ENCODE peak calls at places on chromosomes 5 and 9, in four cellular contexts. I, Y, H and D are unnamed samples.

GRCh38 chr5:1510151-1510561 is 13.6 kb downstream of the LPCAT1 start:
- DNase-seq in I (no peak), Y (no peak), H (no peak), D (no peak)

GRCh38 chr5:151224372-151224771 is 480 bp upstream of the CCDC69 start:
- DNase-seq in I (no peak), Y (no peak), H (no peak), D (no peak)

GRCh38 chr9:69584746-69585145 is 87.4 kb downstream of the APBA1 start:
- DNase-seq in I (no peak), Y (no peak), H (no peak), D (peak)

GRCh38 chr5:140348104-140348503 is 1.7 kb upstream of the HBEGF start:
- DNase-seq in I (no peak), Y (no peak), H (no peak), D (no peak)

GRCh38 chr5:149429839-149430721 is 51.0 kb upstream of the IL17B start:
- DNase-seq in I (no peak), Y (no peak), H (no peak), D (no peak)

GRCh38 chr9:79969383-79969782 is 397.6 kb downstream of the TLE4 start:
- DNase-seq in I (no peak), Y (no peak), H (no peak), D (no peak)

GRCh38 chr9:93467062-93467416 is 13.7 kb upstream of the FAM120AOS start:
- DNase-seq in I (no peak), Y (no peak), H (no peak), D (no peak)

GRCh38 chr9:2461886-2462285 is 159.7 kb upstream of the VLDLR start:
- DNase-seq in I (no peak), Y (no peak), H (no peak), D (peak)

GRCh38 chr5:6418679-6419276 is 29.9 kb upstream of the UBE2QL1 start:
- DNase-seq in I (no peak), Y (no peak), H (no peak), D (no peak)

GRCh38 chr5:2286250-2286649 is 403.5 kb upstream of the IRX4 start:
- DNase-seq in I (no peak), Y (no peak), H (no peak), D (no peak)

GRCh38 chr5:81739283-81739682 is 11.6 kb downstream of the SSBP2 start:
- DNase-seq in I (no peak), Y (no peak), H (no peak), D (no peak)

GRCh38 chr5:179275381-179275878 is 69.8 kb downstream of the ADAMTS2 start:
- DNase-seq in I (no peak), Y (no peak), H (no peak), D (no peak)

GRCh38 chr9:119639287-119639955 is 270.2 kb upstream of the BRINP1 start:
- DNase-seq in I (no peak), Y (no peak), H (no peak), D (peak)

GRCh38 chr5:147174671-147175070 is 60.2 kb upstream of the STK32A start:
- DNase-seq in I (no peak), Y (no peak), H (no peak), D (no peak)